ENCODE peak calls at places on chromosomes 11 and 22, in nine cellular contexts. One of them, this sample, is unnamed.

GRCh38 chr22:48843640-48844039 is 984.0 kb downstream of the BRD1 start:
- DNase-seq in fibroblast of the aortic adventitia: no peak
- DNase-seq in RWPE1: no peak
- DNase-seq in GM10248: no peak
- DNase-seq in type B pancreatic cell: no peak
- DNase-seq in right atrium auricular region: no peak
- DNase-seq in heart right ventricle: no peak
- DNase-seq in cardiac muscle cell: no peak
- DNase-seq in mucosa of descending colon: no peak
- DNase-seq in this sample: no peak

GRCh38 chr11:86355256-86355655 is 19.4 kb upstream of the CCDC81 start:
- DNase-seq in right atrium auricular region: no peak
- DNase-seq in GM10248: no peak
- DNase-seq in fibroblast of the aortic adventitia: no peak
- DNase-seq in type B pancreatic cell: no peak
- DNase-seq in heart right ventricle: no peak
- DNase-seq in cardiac muscle cell: no peak
- DNase-seq in mucosa of descending colon: no peak
- DNase-seq in RWPE1: no peak
- DNase-seq in this sample: no peak

GRCh38 chr11:126914941-126915340 is 85.6 kb downstream of the KIRREL3 start:
- DNase-seq in type B pancreatic cell: no peak
- DNase-seq in heart right ventricle: no peak
- DNase-seq in RWPE1: no peak
- DNase-seq in mucosa of descending colon: no peak
- DNase-seq in cardiac muscle cell: no peak
- DNase-seq in right atrium auricular region: no peak
- DNase-seq in fibroblast of the aortic adventitia: peak; percentile 71
- DNase-seq in GM10248: no peak
- DNase-seq in this sample: peak; percentile 49

GRCh38 chr22:27270818-27271510 is 530.6 kb downstream of the MN1 start:
- DNase-seq in fibroblast of the aortic adventitia: no peak
- DNase-seq in type B pancreatic cell: no peak
- DNase-seq in heart right ventricle: peak; percentile 26
- DNase-seq in right atrium auricular region: no peak
- DNase-seq in GM10248: no peak
- DNase-seq in cardiac muscle cell: peak; percentile 74
- DNase-seq in RWPE1: no peak
- DNase-seq in mucosa of descending colon: no peak
- DNase-seq in this sample: no peak

GRCh38 chr11:112157274-112157766 is 6.6 kb downstream of the IL18 start:
- DNase-seq in GM10248: no peak
- DNase-seq in RWPE1: peak; percentile 93
- DNase-seq in type B pancreatic cell: no peak
- DNase-seq in right atrium auricular region: no peak
- DNase-seq in mucosa of descending colon: no peak
- DNase-seq in heart right ventricle: no peak
- DNase-seq in cardiac muscle cell: no peak
- DNase-seq in fibroblast of the aortic adventitia: peak; percentile 99
- DNase-seq in this sample: peak; percentile 90

GRCh38 chr22:37501610-37502341 is 15.6 kb upstream of the MFNG start:
- DNase-seq in GM10248: no peak
- DNase-seq in RWPE1: no peak
- DNase-seq in cardiac muscle cell: no peak
- DNase-seq in mucosa of descending colon: peak; percentile 96
- DNase-seq in fibroblast of the aortic adventitia: peak; percentile 86
- DNase-seq in type B pancreatic cell: no peak
- DNase-seq in heart right ventricle: peak; percentile 89
- DNase-seq in right atrium auricular region: peak; percentile 77
- DNase-seq in this sample: peak; percentile 49

GRCh38 chr11:57792060-57792541 is 30.5 kb downstream of the CTNND1 start:
- DNase-seq in right atrium auricular region: peak; percentile 77
- DNase-seq in fibroblast of the aortic adventitia: no peak
- DNase-seq in mucosa of descending colon: peak; percentile 84
- DNase-seq in heart right ventricle: peak; percentile 49
- DNase-seq in cardiac muscle cell: no peak
- DNase-seq in GM10248: peak; percentile 82
- DNase-seq in type B pancreatic cell: no peak
- DNase-seq in RWPE1: no peak
- DNase-seq in this sample: no peak

GRCh38 chr11:70024773-70025045 is 53.4 kb upstream of the ANO1 start:
- DNase-seq in fibroblast of the aortic adventitia: no peak
- DNase-seq in cardiac muscle cell: no peak
- DNase-seq in RWPE1: no peak
- DNase-seq in type B pancreatic cell: no peak
- DNase-seq in right atrium auricular region: no peak
- DNase-seq in heart right ventricle: no peak
- DNase-seq in GM10248: no peak
- DNase-seq in mucosa of descending colon: no peak
- DNase-seq in this sample: no peak

GRCh38 chr11:68677432-68677831 is 6.9 kb upstream of the GAL start:
- DNase-seq in right atrium auricular region: no peak
- DNase-seq in GM10248: no peak
- DNase-seq in heart right ventricle: peak; percentile 34
- DNase-seq in cardiac muscle cell: no peak
- DNase-seq in mucosa of descending colon: no peak
- DNase-seq in RWPE1: peak; percentile 67
- DNase-seq in type B pancreatic cell: no peak
- DNase-seq in fibroblast of the aortic adventitia: peak; percentile 55
- DNase-seq in this sample: peak; percentile 3

GRCh38 chr11:62176766-62177165 is 13.2 kb upstream of the SCGB1D1 start:
- DNase-seq in RWPE1: no peak
- DNase-seq in GM10248: no peak
- DNase-seq in type B pancreatic cell: no peak
- DNase-seq in mucosa of descending colon: no peak
- DNase-seq in right atrium auricular region: no peak
- DNase-seq in heart right ventricle: no peak
- DNase-seq in fibroblast of the aortic adventitia: no peak
- DNase-seq in cardiac muscle cell: no peak
- DNase-seq in this sample: no peak

GRCh38 chr11:10746871-10747270 is 4.2 kb upstream of the CTR9 start:
- DNase-seq in type B pancreatic cell: no peak
- DNase-seq in fibroblast of the aortic adventitia: no peak
- DNase-seq in RWPE1: no peak
- DNase-seq in GM10248: no peak
- DNase-seq in heart right ventricle: no peak
- DNase-seq in right atrium auricular region: no peak
- DNase-seq in mucosa of descending colon: no peak
- DNase-seq in cardiac muscle cell: no peak
- DNase-seq in this sample: no peak

GRCh38 chr11:72626637-72626936 is 47.6 kb downstream of the PDE2A start:
- DNase-seq in fibroblast of the aortic adventitia: no peak
- DNase-seq in heart right ventricle: no peak
- DNase-seq in type B pancreatic cell: no peak
- DNase-seq in cardiac muscle cell: no peak
- DNase-seq in RWPE1: no peak
- DNase-seq in right atrium auricular region: no peak
- DNase-seq in GM10248: no peak
- DNase-seq in mucosa of descending colon: no peak
- DNase-seq in this sample: no peak

GRCh38 chr11:128809128-128809527 is 58.0 kb downstream of the KCNJ1 start:
- DNase-seq in heart right ventricle: no peak
- DNase-seq in cardiac muscle cell: no peak
- DNase-seq in mucosa of descending colon: no peak
- DNase-seq in right atrium auricular region: no peak
- DNase-seq in type B pancreatic cell: no peak
- DNase-seq in GM10248: no peak
- DNase-seq in RWPE1: peak; percentile 63
- DNase-seq in fibroblast of the aortic adventitia: no peak
- DNase-seq in this sample: no peak

GRCh38 chr11:81966340-81966739 is 767.3 kb downstream of the FAM181B start:
- DNase-seq in RWPE1: no peak
- DNase-seq in type B pancreatic cell: no peak
- DNase-seq in GM10248: no peak
- DNase-seq in heart right ventricle: no peak
- DNase-seq in cardiac muscle cell: no peak
- DNase-seq in right atrium auricular region: no peak
- DNase-seq in mucosa of descending colon: no peak
- DNase-seq in fibroblast of the aortic adventitia: peak; percentile 43
- DNase-seq in this sample: no peak

GRCh38 chr11:46291441-46292143 is 14.1 kb downstream of the CREB3L1 start:
- DNase-seq in right atrium auricular region: no peak
- DNase-seq in mucosa of descending colon: no peak
- DNase-seq in cardiac muscle cell: peak; percentile 31
- DNase-seq in heart right ventricle: peak; percentile 28
- DNase-seq in GM10248: no peak
- DNase-seq in type B pancreatic cell: no peak
- DNase-seq in RWPE1: no peak
- DNase-seq in fibroblast of the aortic adventitia: peak; percentile 90
- DNase-seq in this sample: no peak
- TF ChIP-seq CTCF in right atrium auricular region: no peak
- TF ChIP-seq CTCF in mucosa of descending colon: no peak
- TF ChIP-seq CTCF in cardiac muscle cell: peak; percentile 22
- TF ChIP-seq CTCF in heart right ventricle: no peak
- TF ChIP-seq CTCF in GM10248: no peak
- TF ChIP-seq CTCF in type B pancreatic cell: no peak
- TF ChIP-seq CTCF in RWPE1: no peak
- TF ChIP-seq CTCF in fibroblast of the aortic adventitia: no peak
- TF ChIP-seq CTCF in this sample: peak; percentile 20

GRCh38 chr11:103633037-103633788 is 403.2 kb upstream of the DDI1 start:
- DNase-seq in mucosa of descending colon: no peak
- DNase-seq in cardiac muscle cell: no peak
- DNase-seq in fibroblast of the aortic adventitia: peak; percentile 84
- DNase-seq in type B pancreatic cell: no peak
- DNase-seq in heart right ventricle: no peak
- DNase-seq in GM10248: no peak
- DNase-seq in RWPE1: no peak
- DNase-seq in right atrium auricular region: no peak
- DNase-seq in this sample: no peak
- TF ChIP-seq CTCF in mucosa of descending colon: no peak
- TF ChIP-seq CTCF in cardiac muscle cell: no peak
- TF ChIP-seq CTCF in fibroblast of the aortic adventitia: no peak
- TF ChIP-seq CTCF in type B pancreatic cell: no peak
- TF ChIP-seq CTCF in heart right ventricle: no peak
- TF ChIP-seq CTCF in GM10248: no peak
- TF ChIP-seq CTCF in RWPE1: no peak
- TF ChIP-seq CTCF in right atrium auricular region: no peak
- TF ChIP-seq CTCF in this sample: no peak

GRCh38 chr22:25403752-25404471 is 160.6 kb upstream of the GRK3 start:
- DNase-seq in heart right ventricle: no peak
- DNase-seq in cardiac muscle cell: peak; percentile 36
- DNase-seq in type B pancreatic cell: no peak
- DNase-seq in GM10248: peak; percentile 46
- DNase-seq in right atrium auricular region: no peak
- DNase-seq in RWPE1: peak; percentile 24
- DNase-seq in mucosa of descending colon: peak; percentile 47
- DNase-seq in fibroblast of the aortic adventitia: peak; percentile 47
- DNase-seq in this sample: peak; percentile 50

GRCh38 chr22:25402160-25402500 is 162.3 kb upstream of the GRK3 start:
- DNase-seq in GM10248: peak; percentile 43
- DNase-seq in right atrium auricular region: no peak
- DNase-seq in heart right ventricle: no peak
- DNase-seq in mucosa of descending colon: no peak
- DNase-seq in RWPE1: no peak
- DNase-seq in type B pancreatic cell: no peak
- DNase-seq in cardiac muscle cell: no peak
- DNase-seq in fibroblast of the aortic adventitia: no peak
- DNase-seq in this sample: no peak

GRCh38 chr22:25404556-25404922 is 159.9 kb upstream of the GRK3 start:
- DNase-seq in right atrium auricular region: no peak
- DNase-seq in RWPE1: no peak
- DNase-seq in type B pancreatic cell: no peak
- DNase-seq in fibroblast of the aortic adventitia: no peak
- DNase-seq in cardiac muscle cell: no peak
- DNase-seq in heart right ventricle: no peak
- DNase-seq in mucosa of descending colon: peak; percentile 46
- DNase-seq in GM10248: peak; percentile 21
- DNase-seq in this sample: no peak

GRCh38 chr22:25402501-25403283 is 161.8 kb upstream of the GRK3 start:
- DNase-seq in fibroblast of the aortic adventitia: peak; percentile 44
- DNase-seq in GM10248: peak; percentile 4
- DNase-seq in mucosa of descending colon: peak; percentile 30
- DNase-seq in heart right ventricle: peak; percentile 73
- DNase-seq in RWPE1: peak; percentile 25
- DNase-seq in cardiac muscle cell: no peak
- DNase-seq in right atrium auricular region: no peak
- DNase-seq in type B pancreatic cell: no peak
- DNase-seq in this sample: no peak

GRCh38 chr22:25403284-25403606 is 161.2 kb upstream of the GRK3 start:
- DNase-seq in GM10248: no peak
- DNase-seq in RWPE1: no peak
- DNase-seq in fibroblast of the aortic adventitia: no peak
- DNase-seq in type B pancreatic cell: no peak
- DNase-seq in mucosa of descending colon: no peak
- DNase-seq in cardiac muscle cell: no peak
- DNase-seq in right atrium auricular region: no peak
- DNase-seq in heart right ventricle: no peak
- DNase-seq in this sample: no peak
- TF ChIP-seq CTCF in GM10248: no peak
- TF ChIP-seq CTCF in RWPE1: no peak
- TF ChIP-seq CTCF in fibroblast of the aortic adventitia: no peak
- TF ChIP-seq CTCF in type B pancreatic cell: no peak
- TF ChIP-seq CTCF in mucosa of descending colon: no peak
- TF ChIP-seq CTCF in cardiac muscle cell: no peak
- TF ChIP-seq CTCF in right atrium auricular region: no peak
- TF ChIP-seq CTCF in heart right ventricle: no peak
- TF ChIP-seq CTCF in this sample: no peak

DNA sequence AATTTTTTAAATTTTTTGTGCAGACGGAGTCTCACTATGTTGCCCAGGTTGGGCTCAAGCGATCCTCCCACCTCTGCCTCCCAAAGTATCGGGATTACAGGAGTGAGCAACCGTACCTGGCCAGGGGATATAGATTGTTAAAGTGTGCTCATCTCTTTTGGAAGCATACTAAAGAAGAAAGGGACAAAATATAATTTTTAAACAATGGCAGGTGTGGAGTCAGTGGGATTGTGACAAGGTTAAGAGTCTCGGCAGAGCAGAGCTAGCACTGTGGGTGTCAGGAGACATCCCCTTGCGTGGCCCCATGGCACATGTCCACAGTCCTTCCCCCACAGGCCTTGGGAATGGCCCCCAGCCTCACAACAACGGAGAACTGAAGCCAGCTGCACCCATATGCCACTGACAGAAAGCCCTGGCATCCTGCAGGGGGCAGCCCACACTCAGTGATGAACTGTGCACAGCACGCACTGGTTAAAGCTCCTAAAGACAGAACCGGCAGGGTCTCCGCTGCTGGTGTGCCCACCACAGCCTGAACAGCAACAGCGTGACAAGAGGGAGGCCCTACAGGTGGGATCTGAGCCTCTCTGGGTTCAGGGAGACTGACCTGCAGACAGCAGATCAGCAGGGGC is 29.9 kb downstream of the SERPIND1 start:
- DNase-seq in right atrium auricular region: no peak
- DNase-seq in GM10248: peak; percentile 38
- DNase-seq in RWPE1: no peak
- DNase-seq in fibroblast of the aortic adventitia: peak; percentile 31
- DNase-seq in mucosa of descending colon: peak; percentile 64
- DNase-seq in heart right ventricle: peak; percentile 16
- DNase-seq in type B pancreatic cell: no peak
- DNase-seq in cardiac muscle cell: peak; percentile 60
- DNase-seq in this sample: no peak
- TF ChIP-seq CTCF in right atrium auricular region: peak; percentile 17
- TF ChIP-seq CTCF in GM10248: peak; percentile 49
- TF ChIP-seq CTCF in RWPE1: peak; percentile 32
- TF ChIP-seq CTCF in fibroblast of the aortic adventitia: peak; percentile 52
- TF ChIP-seq CTCF in mucosa of descending colon: no peak
- TF ChIP-seq CTCF in heart right ventricle: no peak
- TF ChIP-seq CTCF in type B pancreatic cell: peak; percentile 69
- TF ChIP-seq CTCF in cardiac muscle cell: peak; percentile 69
- TF ChIP-seq CTCF in this sample: peak; percentile 51